ENCODE peak calls at places on chromosomes 6 and 20, in eight cellular contexts. B is fibroblast of lung; I is psoas muscle; A is CD4-positive, alpha-beta T cell; Q is hepatocyte; O is astrocyte of the cerebellum; Z is lung; V is tibial artery. S is an unnamed sample.

GRCh38 chr6:90677440-90677839 is 90.6 kb upstream of the MAP3K7 start:
- DNase-seq in B (no peak), I (no peak), A (no peak), Q (no peak), O (no peak), Z (no peak), V (no peak), S (no peak)

GRCh38 chr20:54023406-54023805 is 47.0 kb downstream of the BCAS1 start:
- DNase-seq in B (no peak), I (no peak), A (no peak), Q (no peak), O (no peak), Z (no peak), V (no peak), S (no peak)

GRCh38 chr6:112207131-112207530 is 47.2 kb downstream of the LAMA4 start:
- DNase-seq in B (no peak), I (no peak), A (no peak), Q (no peak), O (no peak), Z (no peak), V (no peak), S (no peak)

GRCh38 chr6:144160452-144160851 is 10.1 kb downstream of the STX11 start:
- DNase-seq in B (no peak), I (no peak), A (no peak), Q (no peak), O (no peak), Z (no peak), V (no peak), S (no peak)

GRCh38 chr6:3603443-3604130 is 146.7 kb upstream of the SLC22A23 start:
- DNase-seq in B (no peak), I (no peak), A (no peak), Q (no peak), O (no peak), Z (no peak), V (no peak), S (no peak)

GRCh38 chr6:122730775-122731386 is 48.6 kb upstream of the FABP7 start:
- DNase-seq in B (peak), I (no peak), A (no peak), Q (peak), O (peak), Z (no peak), V (no peak), S (no peak)

GRCh38 chr20:13221673-13222318 is 722 bp downstream of the ISM1 start:
- DNase-seq in B (peak), I (peak), A (peak), Q (peak), O (peak), Z (peak), V (peak), S (no peak)

GRCh38 chr6:14212020-14212419 is 94.4 kb downstream of the CD83 start:
- DNase-seq in B (no peak), I (no peak), A (no peak), Q (no peak), O (no peak), Z (no peak), V (no peak), S (no peak)

GRCh38 chr20:3730803-3731370 is 1.6 kb upstream of the HSPA12B start:
- DNase-seq in B (no peak), I (peak), A (no peak), Q (no peak), O (no peak), Z (no peak), V (no peak), S (no peak)

GRCh38 chr6:154891901-154892300 is 103.2 kb upstream of the TIAM2 start:
- DNase-seq in B (no peak), I (no peak), A (no peak), Q (peak), O (no peak), Z (no peak), V (no peak), S (no peak)

GRCh38 chr6:127301199-127301700 is 34.6 kb downstream of the RNF146 start:
- DNase-seq in B (peak), I (no peak), A (no peak), Q (no peak), O (no peak), Z (no peak), V (no peak), S (no peak)

GRCh38 chr6:165446331-165446730 is 136.9 kb upstream of the C6orf118 start:
- DNase-seq in B (no peak), I (no peak), A (no peak), Q (no peak), O (no peak), Z (no peak), V (no peak), S (no peak)

GRCh38 chr20:11315506-11315905 is 602.2 kb upstream of the BTBD3 start:
- DNase-seq in B (no peak), I (no peak), A (no peak), Q (no peak), O (no peak), Z (no peak), V (no peak), S (no peak)

GRCh38 chr6:155188707-155189496 is 74.9 kb upstream of the CLDN20 start:
- DNase-seq in B (peak), I (no peak), A (no peak), Q (peak), O (peak), Z (no peak), V (no peak), S (no peak)

GRCh38 chr20:22623211-22623610 is 38.8 kb upstream of the FOXA2 start:
- DNase-seq in B (no peak), I (no peak), A (no peak), Q (no peak), O (no peak), Z (no peak), V (no peak), S (no peak)

GRCh38 chr6:34369385-34369784 is 23.1 kb downstream of the NUDT3 start:
- DNase-seq in B (no peak), I (no peak), A (no peak), Q (no peak), O (no peak), Z (no peak), V (no peak), S (no peak)

GRCh38 chr6:73774311-73774766 is 78.3 kb downstream of the CD109 start:
- DNase-seq in B (peak), I (no peak), A (no peak), Q (no peak), O (peak), Z (no peak), V (peak), S (no peak)

GRCh38 chr6:22306741-22307466 is 10.1 kb upstream of the PRL start:
- DNase-seq in B (no peak), I (no peak), A (no peak), Q (no peak), O (peak), Z (no peak), V (no peak), S (no peak)

GRCh38 chr6:157570104-157570503 is 189.1 kb downstream of the ZDHHC14 start:
- DNase-seq in B (no peak), I (no peak), A (no peak), Q (no peak), O (no peak), Z (no peak), V (no peak), S (no peak)

GRCh38 chr6:90425161-90425641 is 128.6 kb upstream of the BACH2 start:
- DNase-seq in B (no peak), I (no peak), A (no peak), Q (no peak), O (no peak), Z (no peak), V (no peak), S (no peak)

GRCh38 chr6:142507065-142507464 is 205.3 kb downstream of the ADGRG6 start:
- DNase-seq in B (no peak), I (no peak), A (no peak), Q (no peak), O (no peak), Z (no peak), V (no peak), S (no peak)

GRCh38 chr6:128421788-128422187 is 98.6 kb downstream of the PTPRK start:
- DNase-seq in B (no peak), I (no peak), A (no peak), Q (no peak), O (peak), Z (no peak), V (no peak), S (no peak)

GRCh38 chr6:55636406-55637102 is 57.6 kb upstream of the HMGCLL1 start:
- DNase-seq in B (peak), I (no peak), A (no peak), Q (peak), O (peak), Z (no peak), V (no peak), S (no peak)

GRCh38 chr20:32140603-32141002 is 31.1 kb downstream of the TM9SF4 start:
- DNase-seq in B (no peak), I (no peak), A (no peak), Q (no peak), O (no peak), Z (no peak), V (no peak), S (no peak)

GRCh38 chr6:89251976-89252375 is 34.8 kb upstream of the GABRR1 start:
- DNase-seq in B (no peak), I (no peak), A (no peak), Q (no peak), O (no peak), Z (no peak), V (no peak), S (no peak)

GRCh38 chr6:44989391-44989790 is 338.7 kb upstream of the RUNX2 start:
- DNase-seq in B (no peak), I (no peak), A (no peak), Q (no peak), O (no peak), Z (no peak), V (no peak), S (no peak)

GRCh38 chr6:90169328-90169886 is 127.2 kb downstream of the BACH2 start:
- DNase-seq in B (no peak), I (no peak), A (no peak), Q (no peak), O (no peak), Z (no peak), V (no peak), S (no peak)

GRCh38 chr20:10761232-10761631 is 87.4 kb upstream of the JAG1 start:
- DNase-seq in B (peak), I (no peak), A (no peak), Q (peak), O (peak), Z (no peak), V (no peak), S (no peak)

GRCh38 chr6:24387818-24388217 is 14.9 kb upstream of the MRS2 start:
- DNase-seq in B (no peak), I (no peak), A (no peak), Q (no peak), O (no peak), Z (no peak), V (no peak), S (no peak)

GRCh38 chr6:158715330-158716311 is 65.8 kb downstream of the SYTL3 start:
- DNase-seq in B (no peak), I (no peak), A (no peak), Q (no peak), O (no peak), Z (peak), V (no peak), S (peak)

GRCh38 chr6:18492957-18493356 is 105.8 kb downstream of the RNF144B start:
- DNase-seq in B (no peak), I (no peak), A (no peak), Q (no peak), O (no peak), Z (no peak), V (no peak), S (no peak)

GRCh38 chr20:21380711-21381110 is 16.6 kb downstream of the NKX2-4 start:
- DNase-seq in B (no peak), I (no peak), A (no peak), Q (no peak), O (no peak), Z (no peak), V (no peak), S (no peak)

GRCh38 chr6:2970034-2970685 is 1.2 kb downstream of the SERPINB6 start:
- DNase-seq in B (no peak), I (no peak), A (no peak), Q (no peak), O (no peak), Z (no peak), V (no peak), S (no peak)

GRCh38 chr6:16206595-16207037 is 31.8 kb upstream of the GMPR start:
- DNase-seq in B (peak), I (no peak), A (peak), Q (peak), O (peak), Z (peak), V (peak), S (no peak)

GRCh38 chr20:44734938-44735337 is 10.7 kb upstream of the KCNK15 start:
- DNase-seq in B (peak), I (no peak), A (no peak), Q (peak), O (no peak), Z (no peak), V (no peak), S (no peak)
- TF ChIP-seq CTCF in B (peak), I (no peak), A (no peak), Q (no peak), O (peak), Z (no peak), V (peak), S (no peak)

GRCh38 chr6:75566137-75566767 is 35.4 kb upstream of the SENP6 start:
- DNase-seq in B (no peak), I (no peak), A (no peak), Q (no peak), O (no peak), Z (no peak), V (no peak), S (no peak)

GRCh38 chr6:75568100-75568499 is 33.6 kb upstream of the SENP6 start:
- DNase-seq in B (no peak), I (no peak), A (no peak), Q (no peak), O (no peak), Z (no peak), V (no peak), S (no peak)

GRCh38 chr6:75568965-75569364 is 32.7 kb upstream of the SENP6 start:
- DNase-seq in B (no peak), I (no peak), A (no peak), Q (no peak), O (no peak), Z (no peak), V (no peak), S (no peak)

GRCh38 chr6:75557068-75557467 is 44.6 kb upstream of the SENP6 start:
- DNase-seq in B (no peak), I (no peak), A (no peak), Q (no peak), O (no peak), Z (no peak), V (no peak), S (no peak)

GRCh38 chr6:75563032-75563431 is 38.6 kb upstream of the SENP6 start:
- DNase-seq in B (peak), I (no peak), A (no peak), Q (peak), O (no peak), Z (no peak), V (no peak), S (no peak)
- TF ChIP-seq CTCF in B (peak), I (peak), A (no peak), Q (peak), O (peak), Z (no peak), V (no peak), S (no peak)

GRCh38 chr6:125237764-125238163 is 64.0 kb downstream of the HDDC2 start:
- DNase-seq in B (no peak), I (no peak), A (no peak), Q (no peak), O (no peak), Z (no peak), V (no peak), S (no peak)
- TF ChIP-seq CTCF in B (no peak), I (no peak), A (no peak), Q (no peak), O (no peak), Z (no peak), V (no peak), S (no peak)

GRCh38 chr6:159852877-159853276 is 37.9 kb upstream of the MAS1 start:
- DNase-seq in B (peak), I (no peak), A (peak), Q (peak), O (no peak), Z (no peak), V (no peak), S (no peak)
- TF ChIP-seq CTCF in B (peak), I (no peak), A (peak), Q (peak), O (no peak), Z (no peak), V (peak), S (no peak)

GRCh38 chr20:62591591-62591990 is 50.7 kb upstream of the SLCO4A1 start:
- DNase-seq in B (no peak), I (no peak), A (no peak), Q (no peak), O (no peak), Z (no peak), V (no peak), S (no peak)
- TF ChIP-seq CTCF in B (no peak), I (no peak), A (no peak), Q (no peak), O (no peak), Z (no peak), V (no peak), S (no peak)

GRCh38 chr6:5036309-5036708 is 32.5 kb upstream of the RPP40 start:
- DNase-seq in B (peak), I (no peak), A (no peak), Q (peak), O (no peak), Z (no peak), V (no peak), S (no peak)
- TF ChIP-seq CTCF in B (no peak), I (no peak), A (no peak), Q (peak), O (no peak), Z (no peak), V (no peak), S (no peak)

GRCh38 chr6:166485651-166486535 is 100.6 kb downstream of the RAMACL start:
- DNase-seq in B (no peak), I (peak), A (no peak), Q (no peak), O (no peak), Z (no peak), V (no peak), S (no peak)
- TF ChIP-seq CTCF in B (no peak), I (no peak), A (no peak), Q (peak), O (no peak), Z (no peak), V (no peak), S (no peak)

GRCh38 chr20:25574411-25574810 is 10.9 kb downstream of the NINL start:
- DNase-seq in B (peak), I (no peak), A (no peak), Q (no peak), O (no peak), Z (no peak), V (no peak), S (no peak)
- TF ChIP-seq CTCF in B (peak), I (no peak), A (no peak), Q (peak), O (peak), Z (no peak), V (no peak), S (no peak)

GRCh38 chr6:145761584-145761983 is 26.3 kb upstream of the EPM2A start:
- DNase-seq in B (no peak), I (no peak), A (no peak), Q (no peak), O (no peak), Z (no peak), V (no peak), S (no peak)
- TF ChIP-seq CTCF in B (no peak), I (peak), A (no peak), Q (no peak), O (no peak), Z (no peak), V (no peak), S (no peak)

GRCh38 chr6:41607736-41608135 is 30.5 kb upstream of the MDFI start:
- DNase-seq in B (no peak), I (no peak), A (no peak), Q (no peak), O (no peak), Z (no peak), V (no peak), S (no peak)

GRCh38 chr6:41604006-41604405 is 34.3 kb upstream of the MDFI start:
- DNase-seq in B (no peak), I (no peak), A (no peak), Q (no peak), O (no peak), Z (no peak), V (no peak), S (no peak)

GRCh38 chr6:41602864-41603608 is 35.2 kb upstream of the MDFI start:
- DNase-seq in B (peak), I (peak), A (peak), Q (peak), O (peak), Z (peak), V (peak), S (peak)

GRCh38 chr6:41607036-41607435 is 31.2 kb upstream of the MDFI start:
- DNase-seq in B (no peak), I (no peak), A (no peak), Q (no peak), O (no peak), Z (no peak), V (no peak), S (no peak)

GRCh38 chr6:41605649-41606048 is 32.6 kb upstream of the MDFI start:
- DNase-seq in B (no peak), I (no peak), A (no peak), Q (no peak), O (no peak), Z (no peak), V (no peak), S (no peak)
- TF ChIP-seq CTCF in B (no peak), I (no peak), A (no peak), Q (no peak), O (no peak), Z (no peak), V (no peak), S (no peak)

S was measured in activated B cell treated with CpG ODN at 0.5 μM for 24 hours.